ENCODE peak calls at places on chromosomes 4 and X, in six cellular contexts. Y is GM12891, X is HepG2, D is K562, A is GM12878, C is H1. Q is an unnamed sample.

GRCh38 chrX:140733766-140734342 is 24.3 kb downstream of the LINC00632 start:
- DNase-seq in X (peak), C (no peak), Y (no peak), D (peak), A (no peak), Q (no peak)

GRCh38 chr4:145061325-145061920 is 36.6 kb downstream of the ANAPC10 start:
- DNase-seq in Y (no peak), X (peak), C (no peak), D (peak), A (no peak), Q (no peak)

GRCh38 chr4:56066493-56066892 is 117.7 kb downstream of the CEP135 start:
- DNase-seq in A (no peak), Y (no peak), C (no peak), D (no peak), X (no peak), Q (no peak)

GRCh38 chr4:119493419-119493818 is 135.2 kb downstream of the PDE5A start:
- DNase-seq in X (no peak), D (no peak), Y (no peak), C (no peak), A (no peak), Q (no peak)

GRCh38 chr4:122384245-122384644 is 5.4 kb downstream of the ADAD1 start:
- DNase-seq in A (no peak), C (no peak), X (no peak), Y (no peak), D (no peak), Q (no peak)

GRCh38 chrX:94123062-94123461 is 449.1 kb downstream of the FAM133A start:
- DNase-seq in C (no peak), A (no peak), Y (no peak), D (no peak), X (no peak), Q (no peak)

GRCh38 chr4:19266566-19266965 is 985.1 kb upstream of the SLIT2 start:
- DNase-seq in X (no peak), Y (no peak), A (no peak), D (no peak), C (no peak), Q (no peak)

GRCh38 chrX:119235872-119236598 is at the start of gene PGRMC1:
- DNase-seq in X (peak), C (peak), A (peak), Y (peak), D (peak), Q (peak)

GRCh38 chr4:188346171-188346809 is 207.0 kb downstream of the TRIML1 start:
- DNase-seq in Y (no peak), A (no peak), C (no peak), X (no peak), D (no peak), Q (no peak)

GRCh38 chrX:10939384-10939783 is 171.7 kb upstream of the HCCS start:
- DNase-seq in A (no peak), Y (no peak), X (peak), D (no peak), C (no peak), Q (no peak)

GRCh38 chr4:142566780-142567179 is 279.3 kb downstream of the INPP4B start:
- DNase-seq in X (no peak), C (no peak), D (no peak), A (no peak), Y (no peak), Q (no peak)

GRCh38 chr4:8472689-8473197 is 32.2 kb downstream of the TRMT44 start:
- DNase-seq in Y (no peak), A (no peak), X (no peak), C (no peak), D (no peak), Q (no peak)

GRCh38 chrX:72365126-72365525 is 59.4 kb upstream of the CITED1 start:
- DNase-seq in D (no peak), Y (no peak), A (no peak), X (no peak), C (no peak), Q (no peak)

GRCh38 chr4:112888617-112889016 is 160.8 kb upstream of the ANK2 start:
- DNase-seq in Y (no peak), C (no peak), A (no peak), X (no peak), D (no peak), Q (no peak)

GRCh38 chr4:82901129-82901718 is 689 bp downstream of the THAP9 start:
- DNase-seq in Y (no peak), X (no peak), D (no peak), A (no peak), C (no peak), Q (no peak)

GRCh38 chr4:148273501-148273986 is 168.7 kb downstream of the NR3C2 start:
- DNase-seq in A (no peak), D (no peak), C (no peak), Y (no peak), X (no peak), Q (no peak)

GRCh38 chrX:70769659-70770232 is 138.8 kb downstream of the TEX11 start:
- DNase-seq in Y (no peak), A (no peak), D (peak), X (no peak), C (no peak), Q (no peak)

DNA sequence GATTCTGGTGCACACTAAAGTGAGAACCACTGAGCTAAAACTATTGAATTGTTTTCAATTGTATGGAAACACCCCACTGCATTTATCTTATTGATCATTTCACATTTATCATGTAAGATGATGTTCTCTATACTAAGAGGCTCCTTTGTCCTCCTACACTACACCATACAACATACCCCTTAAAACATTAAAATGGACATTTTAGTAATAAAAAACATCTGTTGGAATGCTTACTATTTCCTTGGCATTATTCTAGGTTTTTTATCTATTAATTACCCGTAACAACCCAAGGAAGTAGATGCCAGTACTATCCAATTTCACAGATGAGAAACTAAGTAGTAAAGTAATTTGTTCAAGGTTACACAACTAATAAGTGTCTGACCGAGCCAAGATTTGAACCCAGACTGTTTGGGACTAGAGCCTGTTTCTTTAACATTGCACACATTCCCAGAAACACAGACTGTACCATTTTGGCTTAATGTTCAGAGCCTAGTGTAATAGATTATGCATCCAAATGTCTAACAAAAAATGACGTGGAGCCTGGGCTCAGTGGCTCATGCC is 37.9 kb upstream of the FHIP1A start:
- DNase-seq in Y (no peak), X (no peak), D (no peak), C (no peak), A (no peak), Q (no peak)
- TF ChIP-seq POLR2AphosphoS5 in Y (no peak), X (no peak), D (no peak), C (no peak), A (no peak), Q (no peak)

DNA sequence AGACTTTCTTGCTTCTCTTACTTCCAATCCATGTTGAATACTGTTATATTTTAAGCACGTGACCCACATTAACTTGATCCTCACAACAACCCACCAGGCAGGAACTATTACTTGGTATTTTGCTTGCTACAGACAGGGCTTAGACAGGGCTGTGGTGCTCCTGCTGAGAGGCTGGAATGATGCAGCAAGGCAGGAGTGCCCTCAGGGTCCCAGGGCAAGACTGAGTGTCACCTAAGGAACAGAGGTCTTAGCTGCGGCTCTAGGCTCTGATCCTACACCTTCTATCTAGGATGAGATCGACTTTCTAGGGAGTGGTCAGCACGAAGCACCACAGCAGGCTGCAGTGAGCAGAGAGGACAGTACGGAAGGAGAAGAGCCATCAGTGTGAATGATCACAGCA is 20.0 kb downstream of the TAPT1 start:
- DNase-seq in C (no peak), A (no peak), D (no peak), Y (no peak), X (no peak), Q (no peak)
- TF ChIP-seq TAF1 in C (no peak), A (no peak), D (no peak), Y (no peak), X (no peak), Q (no peak)

GRCh38 chrX:404656-405055 is 17.9 kb upstream of the PPP2R3B start:
- DNase-seq in A (no peak), D (no peak), C (no peak), X (no peak), Y (no peak), Q (no peak)
- TF ChIP-seq POLR2A in A (no peak), D (no peak), C (no peak), X (no peak), Y (no peak), Q (no peak)

GRCh38 chrX:45762699-45763647 is 562.3 kb upstream of the DIPK2B start:
- DNase-seq in Y (no peak), A (peak), D (no peak), C (no peak), X (no peak), Q (no peak)

GRCh38 chrX:45765281-45765680 is 564.6 kb upstream of the DIPK2B start:
- DNase-seq in A (no peak), D (no peak), X (no peak), C (no peak), Y (no peak), Q (no peak)

GRCh38 chrX:45758738-45759397 is 558.2 kb upstream of the DIPK2B start:
- DNase-seq in D (no peak), A (peak), Y (no peak), C (no peak), X (no peak), Q (no peak)

GRCh38 chrX:45760187-45760742 is 559.6 kb upstream of the DIPK2B start:
- DNase-seq in A (no peak), Y (no peak), D (no peak), C (no peak), X (no peak), Q (no peak)

DNA sequence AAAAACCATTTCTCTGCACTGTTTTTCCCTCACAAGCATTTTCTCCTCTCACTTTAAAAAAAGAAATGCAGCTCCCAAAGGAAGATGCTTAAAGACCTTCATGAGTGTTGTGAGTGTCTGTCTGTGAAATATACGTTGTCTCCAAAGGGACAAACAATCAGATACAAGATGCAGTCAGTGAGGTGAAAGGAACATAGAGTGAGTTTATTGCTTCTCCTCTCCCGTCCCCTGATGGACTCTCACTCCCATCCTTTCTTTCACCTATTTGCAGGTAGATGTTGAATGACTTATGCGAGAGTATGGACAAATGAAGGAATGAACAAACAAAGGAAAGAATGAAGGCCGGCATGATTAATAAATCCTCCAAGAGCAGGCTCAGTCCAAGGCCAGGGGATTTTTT is 561.2 kb upstream of the DIPK2B start:
- DNase-seq in Y (no peak), C (no peak), X (no peak), D (no peak), A (no peak), Q (no peak)
- TF ChIP-seq POLR2AphosphoS5 in Y (no peak), C (no peak), X (no peak), D (no peak), A (no peak), Q (no peak)

Q was measured in GM12892.